ENCODE peak calls at places on chromosomes 11 and 22, in four cellular contexts. H is upper lobe of left lung, A is sigmoid colon, G is tibial nerve. Y is an unnamed sample.

GRCh38 chr22:42077486-42078125 is 1.9 kb upstream of the SMDT1 start:
- DNase-seq in H (no peak), G (no peak), A (no peak), Y (no peak)

GRCh38 chr22:19287076-19287724 is 4.3 kb downstream of the CLTCL1 start:
- DNase-seq in H (no peak), A (no peak), G (no peak), Y (no peak)

GRCh38 chr11:43021466-43021865 is 290.3 kb upstream of the API5 start:
- DNase-seq in A (no peak), G (no peak), H (no peak), Y (no peak)

GRCh38 chr11:74673956-74674355 is 57.3 kb downstream of the CHRDL2 start:
- DNase-seq in H (no peak), A (no peak), G (no peak), Y (no peak)

GRCh38 chr11:93145381-93145780 is 52.4 kb downstream of the SLC36A4 start:
- DNase-seq in G (no peak), A (no peak), H (no peak), Y (no peak)

GRCh38 chr11:59938132-59938531 is at the start of gene OOSP1:
- DNase-seq in H (no peak), G (no peak), A (no peak), Y (no peak)

GRCh38 chr11:11942668-11943067 is 65.8 kb downstream of the DKK3 start:
- DNase-seq in H (no peak), G (no peak), A (no peak), Y (no peak)

GRCh38 chr22:27097481-27097880 is 440.1 kb downstream of the MIAT start:
- DNase-seq in H (no peak), A (no peak), G (no peak), Y (no peak)

GRCh38 chr11:77151804-77152513 is 23.9 kb downstream of the MYO7A start:
- DNase-seq in G (no peak), A (no peak), H (no peak), Y (no peak)

DNA sequence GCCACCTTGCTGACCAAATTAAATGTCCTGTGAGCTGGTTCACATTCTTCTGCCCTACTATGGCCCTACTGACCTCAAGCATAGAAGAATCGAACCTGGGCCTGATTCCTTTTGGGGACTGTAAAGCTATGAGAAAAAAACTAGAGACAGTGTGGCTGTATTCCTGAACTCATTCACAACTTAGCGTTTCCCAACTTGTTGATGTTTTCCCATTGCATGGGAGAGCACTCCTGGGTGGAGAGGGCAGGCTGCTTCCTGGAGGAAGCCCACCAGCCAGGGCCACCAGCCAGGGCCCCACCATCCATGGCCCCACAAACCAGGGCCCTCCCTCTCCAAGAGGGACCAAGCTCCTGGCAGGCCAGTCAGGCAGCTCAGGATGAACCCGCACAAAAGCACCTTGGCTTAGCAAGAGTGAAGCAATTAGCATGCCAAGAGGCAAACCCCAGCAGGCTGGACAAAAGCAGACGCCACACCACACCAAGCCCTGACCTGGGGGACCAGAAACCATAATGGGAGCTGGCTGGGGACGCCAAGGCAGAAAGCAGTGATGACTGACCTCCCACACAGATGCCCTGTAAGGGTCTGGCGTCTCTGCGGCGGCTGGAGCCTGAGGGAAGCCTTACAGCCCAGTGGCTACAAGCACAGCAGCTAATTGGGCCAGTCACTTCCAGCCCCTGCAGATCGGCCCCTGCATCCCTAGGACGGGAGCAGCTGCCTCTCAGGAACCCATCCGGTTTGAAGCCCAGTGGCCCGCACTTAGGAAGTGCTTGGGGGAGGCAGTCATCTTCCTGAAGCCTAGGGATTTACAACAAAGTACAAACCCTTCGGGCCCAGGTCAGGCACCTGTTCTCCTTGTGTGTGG is 2.1 kb downstream of the CERK start:
- DNase-seq in H (no peak), A (no peak), G (no peak), Y (no peak)
- TF ChIP-seq POLR2A in H (no peak), A (no peak), G (no peak), Y (no peak)

GRCh38 chr11:120513436-120514315 is 2.1 kb downstream of the GRIK4 start:
- DNase-seq in G (no peak), A (no peak), H (peak), Y (no peak)

GRCh38 chr11:120511804-120512726 is 517 bp downstream of the GRIK4 start:
- DNase-seq in H (no peak), A (no peak), G (no peak), Y (no peak)

GRCh38 chr11:120514541-120515121 is 3.1 kb downstream of the GRIK4 start:
- DNase-seq in H (peak), A (peak), G (no peak), Y (no peak)

GRCh38 chr11:120511116-120511803 is at the start of gene GRIK4:
- DNase-seq in H (peak), G (peak), A (peak), Y (peak)

DNA sequence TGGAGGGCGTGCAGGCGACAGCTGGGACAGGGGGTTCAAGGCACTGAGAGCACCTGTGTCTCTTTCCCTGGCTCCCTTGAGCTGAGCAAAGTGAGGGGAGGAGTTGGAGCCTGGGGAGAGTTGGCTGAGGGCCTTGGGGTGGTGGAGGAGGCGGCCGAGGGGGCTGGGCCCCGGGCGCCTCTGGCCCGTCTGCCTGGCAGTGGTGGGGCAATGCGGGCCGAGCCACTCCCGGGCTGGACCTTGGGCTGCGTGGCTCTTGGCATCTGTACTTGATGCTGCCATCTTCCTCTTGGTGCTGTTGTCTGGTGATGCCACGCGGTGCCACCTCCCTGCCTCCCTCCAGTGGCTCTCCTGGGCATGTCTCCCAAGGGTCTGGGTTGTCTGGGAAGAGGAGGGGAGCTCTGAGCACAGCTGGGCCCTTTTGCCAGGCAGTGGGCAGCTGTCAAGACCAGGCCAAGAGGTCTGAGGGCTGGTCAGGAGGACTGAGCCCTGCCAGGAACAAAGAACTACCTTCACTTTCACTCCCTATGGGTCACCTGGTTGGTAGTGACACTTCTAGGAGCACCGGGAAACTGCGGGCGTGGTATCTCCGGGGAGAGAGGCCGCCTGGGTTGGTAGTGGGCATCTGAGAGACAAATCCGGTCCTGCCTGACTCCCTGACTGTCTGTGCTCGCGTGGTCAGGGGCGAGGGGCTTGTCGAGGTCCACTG is 1.3 kb downstream of the GRIK4 start:
- DNase-seq in G (no peak), A (no peak), H (no peak), Y (peak)
- TF ChIP-seq CTCF in G (no peak), A (no peak), H (no peak), Y (no peak)

GRCh38 chr22:44427506-44428470 is 70.2 kb downstream of the RTL6 start:
- DNase-seq in A (peak), G (no peak), H (no peak), Y (no peak)

GRCh38 chr22:44431256-44431655 is 66.8 kb downstream of the RTL6 start:
- DNase-seq in G (no peak), H (peak), A (peak), Y (no peak)

GRCh38 chr22:44428941-44429615 is 69.0 kb downstream of the RTL6 start:
- DNase-seq in A (peak), G (no peak), H (no peak), Y (no peak)

GRCh38 chr22:44430716-44431115 is 67.3 kb downstream of the RTL6 start:
- DNase-seq in A (peak), H (no peak), G (no peak), Y (no peak)

GRCh38 chr22:44429941-44430587 is 68.0 kb downstream of the RTL6 start:
- DNase-seq in A (peak), G (no peak), H (peak), Y (no peak)
- TF ChIP-seq EP300 in A (no peak), G (no peak), H (no peak), Y (no peak)

GRCh38 chr11:128343134-128343514 is 244.2 kb downstream of the ETS1 start:
- DNase-seq in H (no peak), G (no peak), A (no peak), Y (no peak)
- TF ChIP-seq POLR2A in H (no peak), G (no peak), A (no peak), Y (no peak)

DNA sequence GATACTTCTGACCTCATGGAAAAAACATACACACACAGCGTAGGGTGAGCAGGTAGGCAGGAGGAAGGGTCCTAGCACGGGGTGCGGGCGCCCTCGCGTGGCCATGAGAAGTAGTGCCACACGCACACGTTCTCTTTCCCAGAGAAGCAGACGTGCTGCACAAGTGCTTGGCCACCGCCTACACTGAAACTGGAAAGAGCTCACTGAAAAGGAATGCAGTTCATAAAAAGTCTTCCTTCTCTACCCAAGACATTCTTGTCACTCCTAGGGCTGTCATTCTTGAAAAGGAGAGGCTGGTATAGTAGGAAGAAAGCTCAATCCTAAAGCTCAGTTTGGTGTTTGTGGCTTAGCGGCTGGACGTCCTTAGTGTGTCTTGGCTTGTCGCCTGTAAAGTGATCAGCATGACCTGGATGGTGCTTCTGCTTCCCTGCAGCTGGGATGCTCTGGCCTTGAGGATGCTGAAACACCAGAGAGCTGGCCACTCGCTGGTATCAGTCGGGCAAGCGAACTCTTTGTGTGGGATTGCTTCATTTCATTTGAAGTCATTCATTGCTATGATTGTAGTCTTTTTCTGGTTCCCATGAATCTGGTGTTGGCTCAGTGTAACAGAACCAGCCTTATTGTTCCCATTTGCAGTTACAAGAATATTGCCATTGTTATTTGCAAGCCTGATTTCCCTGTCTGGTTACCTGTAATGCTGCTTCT is 303.8 kb downstream of the NTM start:
- DNase-seq in G (peak), H (peak), A (peak), Y (no peak)
- TF ChIP-seq CTCF in G (peak), H (peak), A (peak), Y (peak)

DNA sequence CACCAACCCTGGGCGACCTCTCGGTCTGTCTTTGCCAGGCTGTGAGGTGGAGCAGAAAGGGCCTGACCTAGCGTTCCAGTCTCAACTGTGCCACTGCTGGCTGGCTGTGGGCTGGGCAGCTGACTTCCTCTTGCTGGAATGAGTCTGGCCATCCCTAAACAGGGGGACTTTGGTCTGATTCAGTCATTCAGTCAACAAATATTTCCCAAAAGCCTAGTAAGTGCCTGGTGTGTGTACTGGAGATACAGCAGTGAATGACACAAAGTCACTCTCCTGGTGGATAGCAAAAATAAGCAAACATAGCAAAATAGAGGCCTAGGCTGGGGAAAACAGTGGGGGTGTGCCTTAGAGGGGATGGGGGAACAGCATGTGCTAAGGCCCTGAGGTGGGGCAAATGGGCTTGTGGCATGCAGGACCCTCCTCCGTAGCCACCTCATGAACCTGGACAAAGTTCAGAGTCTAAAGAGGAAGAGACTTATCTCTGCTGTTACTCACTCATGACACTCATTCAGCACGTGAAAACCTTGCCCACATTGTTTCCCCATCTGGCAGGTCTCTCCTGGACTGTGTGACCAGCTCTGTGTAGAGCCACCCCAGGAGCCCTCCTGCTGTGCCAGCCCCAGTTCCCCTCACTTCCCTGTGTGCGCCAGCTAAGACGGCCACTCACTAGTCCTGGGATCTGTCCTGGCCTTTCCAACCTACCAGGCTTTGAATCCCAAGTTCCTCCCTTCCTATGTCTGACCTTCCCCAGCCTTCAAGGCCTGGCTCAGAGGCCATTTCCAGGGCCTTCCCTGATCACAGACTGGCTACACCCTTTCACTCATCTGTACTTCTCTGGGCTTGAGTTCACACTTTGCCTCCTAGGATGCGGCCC is 4.7 kb downstream of the GUCD1 start:
- DNase-seq in A (no peak), G (no peak), H (peak), Y (no peak)
- TF ChIP-seq EP300 in A (no peak), G (no peak), H (no peak), Y (no peak)

GRCh38 chr11:567629-568258 is 7.0 kb downstream of the RASSF7 start:
- DNase-seq in G (no peak), A (no peak), H (no peak), Y (peak)

GRCh38 chr11:567036-567628 is 6.4 kb downstream of the RASSF7 start:
- DNase-seq in G (no peak), H (no peak), A (no peak), Y (peak)

GRCh38 chr11:569273-569885 is 6.9 kb upstream of the PHRF1 start:
- DNase-seq in A (no peak), G (no peak), H (no peak), Y (no peak)

GRCh38 chr11:565921-566509 is 5.2 kb downstream of the RASSF7 start:
- DNase-seq in A (no peak), G (no peak), H (no peak), Y (no peak)

DNA sequence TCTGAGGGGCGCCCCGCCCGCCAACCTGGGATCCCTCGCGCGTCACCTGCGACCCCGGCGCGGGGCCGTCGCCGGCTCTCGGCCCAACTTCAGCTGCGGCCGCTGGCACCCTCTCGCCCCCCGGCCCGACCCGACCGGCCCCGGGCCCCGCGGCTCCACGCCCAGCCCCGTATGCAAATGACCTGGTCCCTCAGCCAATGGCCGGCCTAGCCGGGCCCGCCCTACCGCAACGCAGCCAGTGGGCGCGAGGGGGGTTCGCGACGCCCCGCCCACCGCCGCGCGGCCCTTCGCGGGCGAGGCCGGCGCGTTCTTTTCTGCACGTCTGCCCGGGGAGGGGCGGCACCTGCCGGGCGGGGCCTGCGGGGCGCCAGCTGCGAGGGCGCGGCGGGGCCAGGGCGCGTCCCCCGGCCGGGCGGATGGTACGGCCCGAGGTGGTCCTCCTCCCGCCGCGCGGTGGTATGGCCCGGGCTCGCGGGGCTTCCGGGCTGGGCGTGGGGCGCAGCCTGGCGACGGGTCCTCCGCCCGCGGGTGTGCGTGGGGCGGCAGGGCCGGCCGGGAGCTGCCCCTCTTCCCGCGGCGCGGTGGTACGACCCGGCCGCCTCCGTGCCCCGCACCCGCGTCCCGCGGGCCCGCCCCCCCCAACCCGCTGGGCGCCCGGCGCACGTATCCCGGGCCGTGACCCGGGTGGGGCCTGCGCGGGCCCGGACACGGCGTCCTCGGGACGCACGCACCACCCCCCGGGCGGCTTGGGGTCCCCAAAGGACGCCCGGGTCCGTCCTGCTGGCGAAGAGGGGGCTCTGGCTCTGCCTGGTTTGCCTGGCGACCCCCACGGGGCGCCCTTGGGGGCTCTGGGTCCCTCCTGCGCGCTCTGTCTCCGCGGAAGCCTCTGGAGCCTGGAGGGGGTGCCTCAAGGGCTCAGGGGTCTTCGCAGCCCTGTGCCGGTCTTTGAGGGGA is 7.7 kb upstream of the PHRF1 start:
- DNase-seq in A (peak), H (peak), G (peak), Y (peak)
- TF ChIP-seq POLR2A in A (no peak), H (no peak), G (peak), Y (no peak)

GRCh38 chr22:37225481-37225880 is 13.2 kb upstream of the SSTR3 start:
- DNase-seq in A (no peak), G (no peak), H (no peak), Y (no peak)
- TF ChIP-seq CTCF in A (no peak), G (no peak), H (no peak), Y (no peak)

GRCh38 chr22:39820266-39820665 is 73.3 kb downstream of the ENTHD1 start:
- DNase-seq in H (no peak), A (no peak), G (no peak), Y (no peak)
- TF ChIP-seq EP300 in H (no peak), A (no peak), G (no peak), Y (no peak)